ENCODE peak calls at places on chromosome 13, in nine cellular contexts. V is neural crest cell, Q is uterus, S is heart left ventricle, D is AG04449, J is coronary artery, Z is AG04450, W is ovary, B is lower leg skin. E is an unnamed sample.

GRCh38 chr13:87792878-87793277 is 121.7 kb downstream of the SLITRK5 start:
- DNase-seq in S (no peak), J (no peak), B (no peak), Z (no peak), V (no peak), W (no peak), Q (no peak), D (no peak), E (no peak)

GRCh38 chr13:68128297-68128915 is 898.3 kb upstream of the PCDH9 start:
- DNase-seq in V (no peak), S (no peak), D (no peak), B (no peak), Z (no peak), W (no peak), Q (no peak), J (no peak), E (no peak)

GRCh38 chr13:98366959-98367358 is 189.9 kb upstream of the RNF113B start:
- DNase-seq in Q (no peak), D (no peak), J (no peak), Z (no peak), W (no peak), B (no peak), V (no peak), S (no peak), E (no peak)

GRCh38 chr13:44801990-44802389 is 187.3 kb downstream of the NUFIP1 start:
- DNase-seq in W (no peak), D (no peak), V (no peak), Z (peak; percentile 65), B (no peak), J (no peak), Q (no peak), S (no peak), E (no peak)

GRCh38 chr13:38348890-38349289 is 761 bp upstream of the UFM1 start:
- DNase-seq in B (no peak), Z (no peak), Q (no peak), J (no peak), V (no peak), S (no peak), W (no peak), D (no peak), E (no peak)

GRCh38 chr13:95643009-95643408 is 1.5 kb downstream of the DZIP1 start:
- DNase-seq in S (no peak), D (no peak), Q (no peak), J (no peak), B (no peak), Z (no peak), W (no peak), V (no peak), E (no peak)

GRCh38 chr13:33799950-33800592 is 17.9 kb upstream of the RFC3 start:
- DNase-seq in J (no peak), D (peak; percentile 10), V (no peak), W (no peak), S (no peak), Q (no peak), B (no peak), Z (no peak), E (no peak)

GRCh38 chr13:30412351-30412750 is 9.9 kb upstream of the UBE2L5 start:
- DNase-seq in B (no peak), S (no peak), W (no peak), J (no peak), D (no peak), Z (no peak), V (no peak), Q (no peak), E (no peak)

GRCh38 chr13:21022056-21022693 is 39.2 kb downstream of the LATS2 start:
- DNase-seq in Q (no peak), W (no peak), V (no peak), J (no peak), S (no peak), Z (no peak), B (no peak), D (no peak), E (no peak)

GRCh38 chr13:26785845-26786630 is 25.5 kb upstream of the GPR12 start:
- DNase-seq in J (peak; percentile 71), D (no peak), W (no peak), S (peak; percentile 31), Z (no peak), B (peak; percentile 34), V (no peak), Q (no peak), E (no peak)

GRCh38 chr13:67880916-67881315 is 650.8 kb upstream of the PCDH9 start:
- DNase-seq in D (no peak), V (no peak), B (no peak), W (no peak), S (no peak), Q (no peak), Z (no peak), J (no peak), E (no peak)

DNA sequence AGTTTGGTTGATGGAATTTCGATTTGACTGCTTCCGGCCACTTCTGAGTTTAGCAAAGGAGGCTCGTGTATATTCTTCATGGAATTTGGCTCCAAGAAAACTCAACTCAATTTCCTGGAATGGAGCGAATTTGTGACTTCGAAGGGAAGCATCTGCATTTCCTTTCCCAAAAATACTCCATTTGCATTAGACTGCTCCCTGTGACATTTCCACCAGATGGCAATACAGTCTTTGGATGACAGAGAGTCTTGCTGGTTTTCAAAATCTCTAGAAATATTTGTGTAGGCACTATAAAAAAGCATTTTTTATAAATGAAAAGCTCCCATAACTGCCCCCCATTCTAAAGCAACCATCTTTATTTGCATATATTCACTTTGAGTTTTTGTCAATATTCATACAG is 4.1 kb downstream of the C1QTNF9 start:
- DNase-seq in W (no peak), B (no peak), J (no peak), D (no peak), S (no peak), V (no peak), Z (no peak), Q (no peak), E (no peak)
- TF ChIP-seq CTCF in W (no peak), B (no peak), J (no peak), D (no peak), S (peak; percentile 44), V (peak; percentile 18), Z (peak; percentile 30), Q (no peak), E (no peak)

DNA sequence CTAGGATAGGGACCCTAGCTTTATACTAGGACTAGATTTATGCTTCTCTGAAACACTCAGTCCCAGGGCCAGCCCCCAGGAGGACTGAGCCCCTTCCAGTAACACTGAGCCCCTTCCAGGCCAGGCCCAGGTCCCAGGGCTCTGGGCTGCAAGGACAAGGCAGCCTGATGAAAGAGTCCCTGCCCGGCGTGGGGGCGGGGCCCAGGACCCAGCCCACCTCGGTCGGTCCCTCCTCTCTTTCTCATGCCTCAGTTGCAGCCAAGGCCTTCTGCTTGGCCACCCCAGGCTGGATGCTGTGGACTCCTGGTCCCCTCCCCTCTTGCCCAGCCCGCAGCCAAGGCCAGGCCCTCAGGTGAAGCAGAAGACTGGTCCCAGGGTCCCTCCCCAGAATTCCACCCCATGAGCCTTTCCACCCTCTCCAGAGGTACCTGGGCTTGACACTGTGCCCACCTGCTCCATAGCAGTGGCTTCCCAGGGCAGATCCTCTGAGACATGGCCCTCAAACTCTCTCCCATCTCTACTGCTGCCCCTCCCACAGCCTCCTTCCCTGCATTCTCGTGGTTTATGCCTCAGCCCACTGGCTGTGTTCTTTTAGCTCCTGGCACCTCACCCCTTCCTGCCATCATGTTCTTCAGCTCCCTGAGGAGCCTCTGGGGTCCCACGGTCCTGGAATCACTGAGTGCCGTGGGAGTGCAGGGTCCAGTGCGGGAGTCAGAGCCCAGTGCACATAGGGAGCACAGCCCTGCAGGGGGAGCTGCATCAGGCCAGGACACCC is 53.6 kb upstream of the C1QTNF9B start:
- DNase-seq in Z (no peak), J (no peak), B (no peak), V (no peak), Q (no peak), W (no peak), S (no peak), D (no peak), E (no peak)
- TF ChIP-seq CTCF in Z (peak; percentile 11), J (no peak), B (no peak), V (no peak), Q (no peak), W (no peak), S (no peak), D (no peak), E (no peak)

GRCh38 chr13:112587767-112588489 is at the start of gene TUBGCP3:
- DNase-seq in W (peak; percentile 90), Q (peak; percentile 81), B (peak; percentile 69), V (peak; percentile 71), S (peak; percentile 92), Z (peak; percentile 41), J (peak; percentile 82), D (no peak), E (peak; percentile 81)
- TF ChIP-seq CTCF in W (no peak), Q (peak; percentile 45), B (no peak), V (peak; percentile 29), S (peak; percentile 7), Z (no peak), J (no peak), D (no peak), E (no peak)

GRCh38 chr13:41587490-41587889 is 130.1 kb downstream of the RGCC start:
- DNase-seq in Q (no peak), W (no peak), S (no peak), D (no peak), V (no peak), Z (no peak), B (no peak), J (no peak), E (no peak)
- TF ChIP-seq CTCF in Q (no peak), W (no peak), S (no peak), D (no peak), V (peak; percentile 26), Z (no peak), B (no peak), J (no peak), E (no peak)